ENCODE peak calls at places on chromosomes 2 and 18, in seven cellular contexts. One of them, this sample, is unnamed.
A peak's percentile ranks its signal among the peaks of the same experiment; 100 is the strongest.

GRCh38 chr18:69261436-69261835 is 139.3 kb upstream of the DOK6 start:
- DNase-seq in tibial artery: no peak
- DNase-seq in adrenal gland: no peak
- DNase-seq in heart left ventricle: no peak
- DNase-seq in adipocyte: no peak
- DNase-seq in SJSA1: no peak
- DNase-seq in GM23338: no peak
- DNase-seq in this sample: no peak

GRCh38 chr18:45998244-45998643 is 31.1 kb upstream of the EPG5 start:
- DNase-seq in adrenal gland: no peak
- DNase-seq in adipocyte: no peak
- DNase-seq in GM23338: no peak
- DNase-seq in heart left ventricle: no peak
- DNase-seq in tibial artery: no peak
- DNase-seq in SJSA1: no peak
- DNase-seq in this sample: no peak

GRCh38 chr2:202442882-202443281 is 66.8 kb downstream of the BMPR2 start:
- DNase-seq in adipocyte: no peak
- DNase-seq in SJSA1: no peak
- DNase-seq in tibial artery: no peak
- DNase-seq in GM23338: no peak
- DNase-seq in adrenal gland: no peak
- DNase-seq in heart left ventricle: no peak
- DNase-seq in this sample: no peak

GRCh38 chr2:55482186-55482945 is 37.2 kb upstream of the CFAP36 start:
- DNase-seq in adipocyte: peak; percentile 2
- DNase-seq in tibial artery: no peak
- DNase-seq in GM23338: peak; percentile 34
- DNase-seq in adrenal gland: no peak
- DNase-seq in heart left ventricle: no peak
- DNase-seq in SJSA1: no peak
- DNase-seq in this sample: no peak

GRCh38 chr2:142290931-142291330 is 160.1 kb upstream of the LRP1B start:
- DNase-seq in adipocyte: peak; percentile 49
- DNase-seq in GM23338: no peak
- DNase-seq in adrenal gland: no peak
- DNase-seq in tibial artery: no peak
- DNase-seq in SJSA1: no peak
- DNase-seq in heart left ventricle: no peak
- DNase-seq in this sample: no peak

GRCh38 chr2:133411857-133412256 is 156.4 kb downstream of the NCKAP5 start:
- DNase-seq in SJSA1: no peak
- DNase-seq in adrenal gland: no peak
- DNase-seq in GM23338: peak; percentile 74
- DNase-seq in adipocyte: no peak
- DNase-seq in tibial artery: no peak
- DNase-seq in heart left ventricle: no peak
- DNase-seq in this sample: no peak

GRCh38 chr2:158034198-158034831 is 67.4 kb upstream of the UPP2 start:
- DNase-seq in heart left ventricle: no peak
- DNase-seq in adipocyte: peak; percentile 80
- DNase-seq in SJSA1: peak; percentile 50
- DNase-seq in GM23338: peak; percentile 88
- DNase-seq in adrenal gland: peak; percentile 61
- DNase-seq in tibial artery: no peak
- DNase-seq in this sample: peak; percentile 73

GRCh38 chr2:147945660-147946059 is 74.9 kb downstream of the ORC4 start:
- DNase-seq in GM23338: peak; percentile 32
- DNase-seq in heart left ventricle: no peak
- DNase-seq in SJSA1: no peak
- DNase-seq in tibial artery: no peak
- DNase-seq in adrenal gland: no peak
- DNase-seq in adipocyte: peak; percentile 31
- DNase-seq in this sample: no peak

GRCh38 chr2:16320716-16321115 is 344.9 kb downstream of the CYRIA start:
- DNase-seq in SJSA1: no peak
- DNase-seq in adipocyte: no peak
- DNase-seq in GM23338: peak; percentile 67
- DNase-seq in adrenal gland: no peak
- DNase-seq in tibial artery: no peak
- DNase-seq in heart left ventricle: no peak
- DNase-seq in this sample: no peak

GRCh38 chr2:1154710-1155594 is 204.3 kb downstream of the SNTG2 start:
- DNase-seq in tibial artery: no peak
- DNase-seq in adrenal gland: no peak
- DNase-seq in adipocyte: no peak
- DNase-seq in heart left ventricle: no peak
- DNase-seq in SJSA1: no peak
- DNase-seq in GM23338: no peak
- DNase-seq in this sample: no peak

GRCh38 chr18:68472701-68473295 is 242.1 kb downstream of the TMX3 start:
- DNase-seq in GM23338: no peak
- DNase-seq in tibial artery: no peak
- DNase-seq in adrenal gland: no peak
- DNase-seq in heart left ventricle: no peak
- DNase-seq in adipocyte: no peak
- DNase-seq in SJSA1: no peak
- DNase-seq in this sample: no peak

GRCh38 chr2:86274918-86275275 is 62.5 kb downstream of the REEP1 start:
- DNase-seq in tibial artery: no peak
- DNase-seq in heart left ventricle: peak; percentile 70
- DNase-seq in GM23338: no peak
- DNase-seq in SJSA1: no peak
- DNase-seq in adipocyte: no peak
- DNase-seq in adrenal gland: peak; percentile 26
- DNase-seq in this sample: no peak

GRCh38 chr2:71467180-71467815 is 13.9 kb downstream of the DYSF start:
- DNase-seq in heart left ventricle: no peak
- DNase-seq in tibial artery: no peak
- DNase-seq in adipocyte: no peak
- DNase-seq in adrenal gland: no peak
- DNase-seq in SJSA1: peak; percentile 34
- DNase-seq in GM23338: no peak
- DNase-seq in this sample: no peak

GRCh38 chr2:203629699-203630098 is 76.7 kb upstream of the CD28 start:
- DNase-seq in tibial artery: no peak
- DNase-seq in adipocyte: no peak
- DNase-seq in SJSA1: no peak
- DNase-seq in heart left ventricle: no peak
- DNase-seq in adrenal gland: no peak
- DNase-seq in GM23338: no peak
- DNase-seq in this sample: no peak

GRCh38 chr2:144460981-144461766 is 58.7 kb downstream of the ZEB2 start:
- DNase-seq in heart left ventricle: peak; percentile 82
- DNase-seq in adrenal gland: no peak
- DNase-seq in tibial artery: no peak
- DNase-seq in GM23338: no peak
- DNase-seq in SJSA1: peak; percentile 80
- DNase-seq in adipocyte: no peak
- DNase-seq in this sample: peak; percentile 68

GRCh38 chr2:144458536-144458935 is 61.4 kb downstream of the ZEB2 start:
- DNase-seq in heart left ventricle: no peak
- DNase-seq in GM23338: no peak
- DNase-seq in adipocyte: no peak
- DNase-seq in tibial artery: no peak
- DNase-seq in SJSA1: no peak
- DNase-seq in adrenal gland: no peak
- DNase-seq in this sample: no peak

GRCh38 chr2:144456680-144457079 is 63.2 kb downstream of the ZEB2 start:
- DNase-seq in GM23338: no peak
- DNase-seq in adipocyte: peak; percentile 90
- DNase-seq in adrenal gland: peak; percentile 77
- DNase-seq in SJSA1: peak; percentile 47
- DNase-seq in tibial artery: no peak
- DNase-seq in heart left ventricle: peak; percentile 38
- DNase-seq in this sample: peak; percentile 37

GRCh38 chr2:144462266-144462665 is 57.7 kb downstream of the ZEB2 start:
- DNase-seq in GM23338: no peak
- DNase-seq in adipocyte: no peak
- DNase-seq in heart left ventricle: no peak
- DNase-seq in SJSA1: no peak
- DNase-seq in adrenal gland: no peak
- DNase-seq in tibial artery: no peak
- DNase-seq in this sample: no peak

DNA sequence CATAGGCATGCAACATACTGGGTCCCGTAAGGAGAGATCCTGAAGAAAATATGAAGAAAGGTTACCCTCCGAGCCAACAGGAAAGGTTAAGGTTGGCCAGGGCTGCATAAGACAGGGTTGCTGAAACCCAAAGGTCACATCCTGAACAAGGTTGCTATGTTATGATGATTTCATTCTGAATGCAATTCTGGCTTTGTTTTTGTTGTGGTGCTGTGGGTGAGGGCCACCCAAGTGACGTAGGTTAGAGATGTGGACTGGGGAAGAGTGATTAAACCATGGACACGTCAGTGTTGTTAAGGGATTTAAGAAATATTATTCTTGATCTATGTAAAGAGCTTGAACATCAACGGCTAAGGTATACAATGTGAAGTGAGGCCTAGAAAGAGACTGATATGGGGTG is 60.0 kb downstream of the ZEB2 start:
- DNase-seq in adrenal gland: no peak
- DNase-seq in tibial artery: no peak
- DNase-seq in heart left ventricle: no peak
- DNase-seq in adipocyte: no peak
- DNase-seq in GM23338: peak; percentile 56
- DNase-seq in SJSA1: peak; percentile 78
- DNase-seq in this sample: no peak
- H3K4me1 ChIP-seq in adrenal gland: peaks cover 85% of the 10 kb centered on the region
- H3K4me1 ChIP-seq in tibial artery: peaks cover 37% of the 10 kb centered on the region
- H3K4me1 ChIP-seq in heart left ventricle: peaks cover 43% of the 10 kb centered on the region
- H3K4me1 ChIP-seq in adipocyte: peaks cover 60% of the 10 kb centered on the region
- H3K4me1 ChIP-seq in GM23338: peaks cover 19% of the 10 kb centered on the region
- H3K4me1 ChIP-seq in SJSA1: peaks cover 63% of the 10 kb centered on the region
- H3K4me1 ChIP-seq in this sample: peaks cover 46% of the 10 kb centered on the region

GRCh38 chr2:101387151-101387807 is at the start of gene CREG2:
- DNase-seq in adrenal gland: peak; percentile 80
- DNase-seq in GM23338: peak; percentile 85
- DNase-seq in adipocyte: peak; percentile 83
- DNase-seq in SJSA1: peak; percentile 74
- DNase-seq in heart left ventricle: peak; percentile 68
- DNase-seq in tibial artery: peak; percentile 71
- DNase-seq in this sample: peak; percentile 75
- H3K4me3 ChIP-seq in adrenal gland: no peak within 1 kb of the TSS
- H3K4me3 ChIP-seq in GM23338: peak within 1 kb of the TSS; percentile 82
- H3K4me3 ChIP-seq in adipocyte: peak within 1 kb of the TSS; percentile 80
- H3K4me3 ChIP-seq in SJSA1: peak within 1 kb of the TSS; percentile 36
- H3K4me3 ChIP-seq in heart left ventricle: peak within 1 kb of the TSS; percentile 61
- H3K4me3 ChIP-seq in tibial artery: peak within 1 kb of the TSS; percentile 36
- H3K4me3 ChIP-seq in this sample: peak within 1 kb of the TSS; percentile 27

DNA sequence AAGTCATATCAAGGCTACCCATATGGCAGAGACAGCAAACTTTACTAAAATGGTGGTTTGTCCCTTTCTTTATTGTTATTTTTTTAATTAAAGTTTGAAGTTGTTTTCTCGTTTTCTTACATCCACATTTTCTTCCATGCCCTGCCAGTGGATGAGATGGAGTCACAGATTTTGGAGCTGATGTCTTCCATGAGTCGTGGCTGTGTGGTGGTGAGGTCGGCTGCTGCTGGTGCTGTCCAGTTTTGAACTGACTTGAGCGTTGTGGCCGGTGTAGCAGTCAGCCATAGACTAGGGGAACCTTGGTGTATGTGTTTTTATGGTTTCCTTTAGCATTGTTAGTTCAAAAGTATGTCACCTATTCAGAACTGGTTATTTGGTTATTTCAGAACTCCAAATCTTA is 182.8 kb downstream of the SH3RF3 start:
- DNase-seq in GM23338: no peak
- DNase-seq in heart left ventricle: no peak
- DNase-seq in SJSA1: no peak
- DNase-seq in adrenal gland: no peak
- DNase-seq in adipocyte: no peak
- DNase-seq in tibial artery: no peak
- DNase-seq in this sample: no peak
- H3K4me1 ChIP-seq in GM23338: no peaks in the 10 kb centered on the region
- H3K4me1 ChIP-seq in heart left ventricle: no peaks in the 10 kb centered on the region
- H3K4me1 ChIP-seq in SJSA1: peaks cover 4% of the 10 kb centered on the region
- H3K4me1 ChIP-seq in adrenal gland: no peaks in the 10 kb centered on the region
- H3K4me1 ChIP-seq in adipocyte: no peaks in the 10 kb centered on the region
- H3K4me1 ChIP-seq in tibial artery: no peaks in the 10 kb centered on the region
- H3K4me1 ChIP-seq in this sample: no peaks in the 10 kb centered on the region

GRCh38 chr18:55779711-55780590 is 192.0 kb upstream of the TCF4 start:
- DNase-seq in GM23338: peak; percentile 66
- DNase-seq in heart left ventricle: peak; percentile 50
- DNase-seq in tibial artery: no peak
- DNase-seq in adipocyte: peak; percentile 79
- DNase-seq in adrenal gland: peak; percentile 15
- DNase-seq in SJSA1: no peak
- DNase-seq in this sample: peak; percentile 52
- H3K4me3 ChIP-seq in GM23338: peak overlapping the region; percentile 64
- H3K4me3 ChIP-seq in heart left ventricle: peak overlapping the region; percentile 73
- H3K4me3 ChIP-seq in tibial artery: peak overlapping the region; percentile 48
- H3K4me3 ChIP-seq in adipocyte: peak overlapping the region; percentile 84
- H3K4me3 ChIP-seq in adrenal gland: no peak overlapping the region
- H3K4me3 ChIP-seq in SJSA1: no peak overlapping the region
- H3K4me3 ChIP-seq in this sample: peak overlapping the region; percentile 60

DNA sequence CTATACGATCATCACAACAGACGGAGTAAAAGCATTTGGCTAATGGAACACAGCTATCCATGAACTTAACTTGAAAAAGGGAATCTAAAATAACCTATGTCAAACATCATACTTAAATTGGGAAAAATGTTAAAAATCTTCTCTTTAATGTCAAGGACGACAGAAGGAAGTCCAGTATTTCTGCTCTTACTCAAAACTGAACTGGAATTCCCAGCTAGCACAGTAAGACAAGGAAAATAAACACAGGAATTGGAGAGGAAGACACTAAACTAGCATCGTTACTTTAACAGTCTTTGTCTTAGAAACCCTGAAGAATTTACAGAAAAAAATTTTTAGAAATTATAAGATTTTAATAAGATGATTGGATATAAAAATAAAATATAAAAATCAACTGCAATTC is 112.6 kb downstream of the HDAC4 start:
- DNase-seq in adipocyte: peak; percentile 19
- DNase-seq in GM23338: no peak
- DNase-seq in heart left ventricle: no peak
- DNase-seq in adrenal gland: no peak
- DNase-seq in tibial artery: no peak
- DNase-seq in SJSA1: no peak
- DNase-seq in this sample: no peak
- H3K4me1 ChIP-seq in adipocyte: peaks cover 38% of the 10 kb centered on the region
- H3K4me1 ChIP-seq in GM23338: peaks cover 29% of the 10 kb centered on the region
- H3K4me1 ChIP-seq in heart left ventricle: peaks cover 39% of the 10 kb centered on the region
- H3K4me1 ChIP-seq in adrenal gland: peaks cover 65% of the 10 kb centered on the region
- H3K4me1 ChIP-seq in tibial artery: peaks cover 14% of the 10 kb centered on the region
- H3K4me1 ChIP-seq in SJSA1: peaks cover 49% of the 10 kb centered on the region
- H3K4me1 ChIP-seq in this sample: peaks cover 37% of the 10 kb centered on the region

GRCh38 chr2:2707111-2708035 is 376.3 kb upstream of the MYT1L start:
- DNase-seq in SJSA1: no peak
- DNase-seq in heart left ventricle: no peak
- DNase-seq in tibial artery: no peak
- DNase-seq in adrenal gland: no peak
- DNase-seq in GM23338: no peak
- DNase-seq in adipocyte: no peak
- DNase-seq in this sample: no peak
- H3K4me3 ChIP-seq in SJSA1: no peak overlapping the region
- H3K4me3 ChIP-seq in heart left ventricle: no peak overlapping the region
- H3K4me3 ChIP-seq in tibial artery: no peak overlapping the region
- H3K4me3 ChIP-seq in adrenal gland: no peak overlapping the region
- H3K4me3 ChIP-seq in GM23338: no peak overlapping the region
- H3K4me3 ChIP-seq in adipocyte: no peak overlapping the region
- H3K4me3 ChIP-seq in this sample: no peak overlapping the region

This sample was measured in testis.